ENCODE peak calls at places on chromosome 19, in five cellular contexts. Y, D, Z, F and O are unnamed samples.

GRCh38 chr19:4639531-4640246 is 373 bp downstream of the TNFAIP8L1 start:
- DNase-seq in Y (no peak), D (no peak), Z (no peak), F (no peak), O (no peak)

GRCh38 chr19:51754106-51754505 is 2.4 kb upstream of the FPR1 start:
- DNase-seq in Y (no peak), D (no peak), Z (no peak), F (no peak), O (no peak)

GRCh38 chr19:10408511-10409291 is 5.4 kb upstream of the CDC37 start:
- DNase-seq in Y (no peak), D (no peak), Z (no peak), F (no peak), O (no peak)

GRCh38 chr19:34662919-34663318 is 14.0 kb downstream of the SCGB2B2 start:
- DNase-seq in Y (peak; percentile 41), D (peak; percentile 21), Z (no peak), F (no peak), O (peak; percentile 90)

GRCh38 chr19:4654437-4655361 is 15.4 kb downstream of the TNFAIP8L1 start:
- DNase-seq in Y (no peak), D (no peak), Z (no peak), F (no peak), O (no peak)

GRCh38 chr19:55166530-55167268 is at the start of gene DNAAF3:
- DNase-seq in Y (peak; percentile 97), D (peak; percentile 99), Z (peak; percentile 95), F (peak; percentile 98), O (peak; percentile 99)

GRCh38 chr19:17389957-17390664 is 3.9 kb downstream of the CCDC194 start:
- DNase-seq in Y (no peak), D (peak; percentile 53), Z (no peak), F (no peak), O (peak; percentile 42)

GRCh38 chr19:6071103-6071485 is 39.2 kb downstream of the RFX2 start:
- DNase-seq in Y (no peak), D (no peak), Z (no peak), F (no peak), O (no peak)

GRCh38 chr19:45784096-45784495 is 1.8 kb upstream of the DMPK start:
- DNase-seq in Y (no peak), D (no peak), Z (no peak), F (no peak), O (no peak)

GRCh38 chr19:35264281-35265125 is 4.3 kb upstream of the USF2 start:
- DNase-seq in Y (no peak), D (no peak), Z (peak; percentile 20), F (peak; percentile 15), O (no peak)

GRCh38 chr19:35347930-35348298 is 212 bp downstream of the FFAR1 start:
- DNase-seq in Y (no peak), D (no peak), Z (no peak), F (peak; percentile 20), O (no peak)

GRCh38 chr19:32453736-32454135 is 48.2 kb downstream of the DPY19L3 start:
- DNase-seq in Y (no peak), D (no peak), Z (no peak), F (no peak), O (no peak)

GRCh38 chr19:6800991-6801396 is 28.5 kb downstream of the VAV1 start:
- DNase-seq in Y (peak; percentile 39), D (no peak), Z (no peak), F (no peak), O (no peak)

GRCh38 chr19:10346509-10346908 is 7.1 kb upstream of the ICAM3 start:
- DNase-seq in Y (no peak), D (no peak), Z (no peak), F (no peak), O (no peak)

GRCh38 chr19:29098863-29099481 is 114.0 kb downstream of the UQCRFS1 start:
- DNase-seq in Y (no peak), D (no peak), Z (peak; percentile 31), F (no peak), O (no peak)

GRCh38 chr19:39154626-39155100 is 29.1 kb downstream of the PAK4 start:
- DNase-seq in Y (peak; percentile 38), D (peak; percentile 73), Z (peak; percentile 85), F (peak; percentile 92), O (peak; percentile 78)

GRCh38 chr19:16225279-16226183 is 27.8 kb downstream of the AP1M1 start:
- DNase-seq in Y (no peak), D (no peak), Z (no peak), F (no peak), O (no peak)

GRCh38 chr19:50258918-50259372 is 55.5 kb downstream of the MYH14 start:
- DNase-seq in Y (no peak), D (peak; percentile 65), Z (peak; percentile 31), F (no peak), O (peak; percentile 84)

GRCh38 chr19:4732680-4733114 is 9.1 kb upstream of the DPP9 start:
- DNase-seq in Y (peak; percentile 58), D (peak; percentile 63), Z (peak; percentile 44), F (no peak), O (peak; percentile 91)

GRCh38 chr19:21697171-21697570 is 70.2 kb downstream of the ZNF100 start:
- DNase-seq in Y (no peak), D (no peak), Z (no peak), F (no peak), O (no peak)

GRCh38 chr19:43576479-43576878 is 878 bp downstream of the PINLYP start:
- DNase-seq in Y (no peak), D (no peak), Z (no peak), F (no peak), O (no peak)

GRCh38 chr19:38838208-38838985 is 6.8 kb upstream of the ECH1 start:
- DNase-seq in Y (peak; percentile 46), D (no peak), Z (peak; percentile 67), F (no peak), O (no peak)

GRCh38 chr19:22118132-22118531 is 65.8 kb downstream of the ZNF257 start:
- DNase-seq in Y (no peak), D (no peak), Z (no peak), F (no peak), O (no peak)

GRCh38 chr19:8635422-8635821 is 5.0 kb downstream of the NFILZ start:
- DNase-seq in Y (no peak), D (peak; percentile 3), Z (no peak), F (no peak), O (no peak)

GRCh38 chr19:51131780-51132680 is 7.3 kb downstream of the SIGLEC9 start:
- DNase-seq in Y (peak; percentile 10), D (peak; percentile 70), Z (peak; percentile 56), F (no peak), O (peak; percentile 59)

GRCh38 chr19:18700501-18701249 is 17.2 kb downstream of the CRTC1 start:
- DNase-seq in Y (no peak), D (peak; percentile 85), Z (peak; percentile 93), F (peak; percentile 69), O (peak; percentile 83)

GRCh38 chr19:8423821-8424223 is 10.7 kb downstream of the MARCHF2 start:
- DNase-seq in Y (peak; percentile 85), D (peak; percentile 78), Z (peak; percentile 89), F (peak; percentile 91), O (peak; percentile 48)

GRCh38 chr19:49809155-49809986 is 3.7 kb downstream of the FUZ start:
- DNase-seq in Y (no peak), D (no peak), Z (peak; percentile 66), F (peak; percentile 75), O (peak; percentile 66)

GRCh38 chr19:20287070-20287469 is 120.1 kb downstream of the ZNF486 start:
- DNase-seq in Y (no peak), D (no peak), Z (no peak), F (no peak), O (no peak)

GRCh38 chr19:3801412-3802096 is 15.4 kb upstream of the MATK start:
- DNase-seq in Y (no peak), D (peak; percentile 53), Z (peak; percentile 44), F (no peak), O (peak; percentile 90)

GRCh38 chr19:49781394-49781793 is 14.6 kb downstream of the AP2A1 start:
- DNase-seq in Y (no peak), D (no peak), Z (no peak), F (no peak), O (no peak)

GRCh38 chr19:47470447-47471195 is 1.1 kb downstream of the SLC8A2 start:
- DNase-seq in Y (no peak), D (no peak), Z (no peak), F (no peak), O (no peak)

GRCh38 chr19:54875506-54875905 is 1.5 kb downstream of the FCAR start:
- DNase-seq in Y (no peak), D (no peak), Z (no peak), F (no peak), O (no peak)

GRCh38 chr19:43639507-43640423 is at the start of gene CADM4:
- DNase-seq in Y (no peak), D (peak; percentile 89), Z (peak; percentile 43), F (peak; percentile 54), O (peak; percentile 57)

GRCh38 chr19:42177686-42178019 is 39.8 kb downstream of the DEDD2 start:
- DNase-seq in Y (no peak), D (no peak), Z (no peak), F (no peak), O (no peak)
- H3K4me3 ChIP-seq in Y (no peak overlapping the region), D (no peak overlapping the region), Z (no peak overlapping the region), F (no peak overlapping the region), O (peak overlapping the region; percentile 78)

GRCh38 chr19:827710-828321 is at the start of gene AZU1:
- DNase-seq in Y (no peak), D (no peak), Z (peak; percentile 62), F (no peak), O (no peak)
- TF ChIP-seq POLR2AphosphoS5 in Y (no peak), D (no peak), Z (no peak), F (no peak), O (no peak)

DNA sequence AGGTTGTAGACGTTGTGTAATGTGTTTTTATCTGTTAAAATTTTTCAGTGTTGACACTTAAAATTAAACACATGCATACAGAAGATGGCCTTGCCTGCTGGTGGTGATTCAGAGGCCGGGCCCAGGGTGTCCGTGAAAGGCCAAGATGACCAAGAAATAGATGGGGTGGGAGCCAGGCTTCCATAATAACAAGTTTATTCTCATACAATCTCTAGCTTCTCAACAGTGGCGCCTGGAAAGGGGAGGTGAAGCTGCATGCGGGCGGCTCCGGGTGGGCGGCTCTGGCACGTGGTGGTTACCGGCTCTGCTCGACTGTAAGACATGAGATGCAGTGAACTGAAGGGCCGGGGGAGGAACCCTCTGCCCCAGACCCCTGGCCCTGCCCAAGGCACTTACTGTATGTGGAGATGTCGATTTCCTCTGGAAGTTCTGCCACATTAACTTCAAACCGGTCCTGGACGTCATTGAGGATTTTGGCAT is 10.5 kb downstream of the DDX39A start:
- DNase-seq in Y (no peak), D (peak; percentile 12), Z (no peak), F (no peak), O (no peak)
- H3K4me3 ChIP-seq in Y (no peak overlapping the region), D (no peak overlapping the region), Z (no peak overlapping the region), F (no peak overlapping the region), O (no peak overlapping the region)

DNA sequence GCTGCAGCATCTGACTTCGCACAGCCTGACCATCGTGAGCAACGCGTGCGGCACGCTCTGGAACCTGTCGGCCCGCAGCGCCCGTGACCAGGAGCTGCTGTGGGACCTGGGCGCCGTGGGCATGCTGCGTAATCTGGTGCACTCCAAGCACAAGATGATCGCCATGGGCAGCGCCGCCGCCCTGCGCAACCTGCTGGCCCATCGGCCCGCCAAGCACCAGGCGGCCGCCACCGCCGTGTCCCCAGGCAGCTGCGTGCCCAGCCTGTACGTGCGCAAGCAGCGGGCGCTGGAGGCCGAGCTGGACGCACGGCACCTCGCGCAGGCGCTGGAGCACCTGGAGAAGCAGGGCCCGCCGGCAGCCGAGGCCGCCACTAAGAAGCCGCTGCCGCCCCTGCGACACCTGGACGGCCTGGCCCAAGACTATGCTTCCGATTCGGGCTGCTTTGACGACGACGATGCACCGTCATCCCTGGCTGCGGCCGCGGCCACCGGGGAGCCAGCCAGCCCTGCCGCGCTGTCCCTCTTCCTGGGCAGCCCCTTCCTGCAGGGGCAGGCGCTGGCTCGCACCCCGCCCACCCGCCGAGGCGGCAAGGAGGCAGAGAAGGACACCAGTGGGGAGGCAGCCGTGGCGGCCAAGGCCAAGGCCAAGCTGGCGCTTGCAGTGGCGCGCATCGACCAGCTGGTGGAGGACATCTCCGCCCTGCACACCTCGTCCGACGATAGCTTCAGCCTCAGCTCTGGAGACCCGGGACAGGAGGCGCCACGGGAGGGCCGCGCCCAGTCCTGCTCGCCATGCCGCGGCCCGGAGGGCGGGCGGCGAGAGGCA is 13.6 kb downstream of the C19orf25 start:
- DNase-seq in Y (no peak), D (no peak), Z (peak; percentile 50), F (no peak), O (peak; percentile 78)
- TF ChIP-seq POLR2AphosphoS5 in Y (no peak), D (no peak), Z (no peak), F (no peak), O (no peak)